ENCODE peak calls at places on chromosomes 2 and 18, in five cellular contexts. J, I, P, R and W are unnamed samples.

GRCh38 chr2:47888581-47889280 is 17.6 kb downstream of the FBXO11 start:
- DNase-seq in R (no peak), P (no peak), J (no peak), I (no peak), W (no peak)

GRCh38 chr18:57447154-57447621 is 12.0 kb downstream of the ONECUT2 start:
- DNase-seq in J (peak; percentile 50), P (no peak), I (no peak), R (peak; percentile 31), W (peak; percentile 21)

GRCh38 chr2:162197095-162197825 is 45.2 kb upstream of the GCG start:
- DNase-seq in R (peak; percentile 76), J (no peak), P (no peak), I (no peak), W (no peak)

GRCh38 chr2:170733821-170734600 is 18.9 kb downstream of the SP5 start:
- DNase-seq in J (no peak), I (no peak), R (no peak), P (no peak), W (no peak)

GRCh38 chr18:23135679-23136325 is 517 bp downstream of the CABLES1 start:
- DNase-seq in I (peak; percentile 50), P (peak; percentile 56), J (peak; percentile 45), R (peak; percentile 57), W (no peak)

GRCh38 chr2:181106229-181106628 is 125.8 kb downstream of the UBE2E3 start:
- DNase-seq in I (peak; percentile 34), P (no peak), R (peak; percentile 27), J (no peak), W (no peak)

GRCh38 chr2:223918671-223919134 is 26.4 kb downstream of the WDFY1 start:
- DNase-seq in P (no peak), R (no peak), I (no peak), J (no peak), W (no peak)

GRCh38 chr2:60998628-60999545 is 18.6 kb upstream of the PEX13 start:
- DNase-seq in J (peak; percentile 11), P (peak; percentile 47), I (peak; percentile 63), R (peak; percentile 43), W (peak; percentile 37)

GRCh38 chr2:204885747-204886146 is 340.5 kb downstream of the PARD3B start:
- DNase-seq in J (no peak), P (no peak), I (peak; percentile 39), R (no peak), W (peak; percentile 3)

GRCh38 chr18:8496186-8496585 is 113.1 kb upstream of the RAB12 start:
- DNase-seq in P (no peak), R (no peak), J (no peak), I (no peak), W (no peak)

GRCh38 chr2:168697668-168698121 is 104.7 kb upstream of the NOSTRIN start:
- DNase-seq in J (peak; percentile 56), P (no peak), R (no peak), I (no peak), W (peak; percentile 20)

GRCh38 chr2:3266727-3267548 is 110.7 kb downstream of the EIPR1 start:
- DNase-seq in P (no peak), J (no peak), I (no peak), R (no peak), W (no peak)

GRCh38 chr2:205748660-205749059 is 66.4 kb downstream of the NRP2 start:
- DNase-seq in R (no peak), P (peak; percentile 43), J (peak; percentile 83), I (no peak), W (peak; percentile 78)

GRCh38 chr18:52275817-52276216 is 64.2 kb upstream of the DCC start:
- DNase-seq in J (no peak), R (no peak), P (no peak), I (peak; percentile 23), W (no peak)

GRCh38 chr2:219497495-219498279 is 1.0 kb upstream of the GMPPA start:
- DNase-seq in P (peak; percentile 54), J (peak; percentile 75), I (no peak), R (peak; percentile 91), W (peak; percentile 66)

GRCh38 chr18:13375302-13376255 is 157.0 kb downstream of the LDLRAD4 start:
- DNase-seq in P (no peak), R (peak; percentile 90), J (peak; percentile 92), I (no peak), W (peak; percentile 89)

GRCh38 chr2:15640291-15640711 is 48.6 kb downstream of the DDX1 start:
- DNase-seq in R (peak; percentile 63), J (peak; percentile 73), P (no peak), I (no peak), W (peak; percentile 90)

GRCh38 chr2:77397763-77398162 is 124.4 kb downstream of the LRRTM4 start:
- DNase-seq in R (no peak), J (peak; percentile 6), I (no peak), P (no peak), W (peak; percentile 14)

GRCh38 chr18:41326311-41326710 is 628.7 kb upstream of the PIK3C3 start:
- DNase-seq in J (no peak), R (no peak), P (no peak), I (no peak), W (peak; percentile 81)

GRCh38 chr2:108316194-108316880 is 27.6 kb downstream of the SULT1C2 start:
- DNase-seq in R (no peak), P (no peak), J (no peak), I (no peak), W (no peak)

GRCh38 chr18:48007955-48008701 is 77.7 kb upstream of the SMAD2 start:
- DNase-seq in R (peak; percentile 62), J (peak; percentile 74), P (peak; percentile 64), I (peak; percentile 73), W (no peak)

GRCh38 chr2:157840568-157841156 is 35.5 kb downstream of the ACVR1 start:
- DNase-seq in J (no peak), R (no peak), P (peak; percentile 58), I (no peak), W (no peak)

GRCh38 chr18:49839012-49839411 is 25.7 kb upstream of the ACAA2 start:
- DNase-seq in R (peak; percentile 71), J (no peak), P (no peak), I (no peak), W (no peak)

GRCh38 chr2:45394216-45394615 is 216.9 kb downstream of the SRBD1 start:
- DNase-seq in J (no peak), P (no peak), R (no peak), I (no peak), W (no peak)

GRCh38 chr2:176105727-176106635 is 1.1 kb upstream of the HOXD11 start:
- DNase-seq in P (no peak), R (peak; percentile 23), J (no peak), I (no peak), W (no peak)

GRCh38 chr2:98915751-98916358 is 20.2 kb downstream of the CRACDL start:
- DNase-seq in J (peak; percentile 55), R (no peak), P (no peak), I (no peak), W (peak; percentile 67)

GRCh38 chr2:101766871-101767739 is 69.6 kb downstream of the MAP4K4 start:
- DNase-seq in I (peak; percentile 15), R (peak; percentile 95), J (peak; percentile 90), P (no peak), W (peak; percentile 92)

GRCh38 chr2:12824771-12825363 is 108.1 kb downstream of the TRIB2 start:
- DNase-seq in R (no peak), J (no peak), P (no peak), I (peak; percentile 39), W (no peak)

GRCh38 chr2:204776781-204777559 is 231.7 kb downstream of the PARD3B start:
- DNase-seq in P (no peak), J (no peak), R (peak; percentile 44), I (no peak), W (peak; percentile 3)

GRCh38 chr2:69125816-69126215 is 112.8 kb downstream of the ANTXR1 start:
- DNase-seq in P (no peak), R (no peak), I (no peak), J (no peak), W (no peak)

GRCh38 chr2:102736174-102736606 is 25.6 kb upstream of the TMEM182 start:
- DNase-seq in R (peak; percentile 33), I (peak; percentile 31), P (peak; percentile 41), J (peak; percentile 37), W (no peak)

GRCh38 chr2:176753752-176754474 is 458.7 kb upstream of the HNRNPA3 start:
- DNase-seq in R (no peak), P (no peak), J (no peak), I (peak; percentile 1), W (no peak)

GRCh38 chr2:200301953-200302628 is 4.4 kb upstream of the SPATS2L start:
- DNase-seq in J (no peak), R (peak; percentile 43), I (no peak), P (no peak), W (peak; percentile 33)

GRCh38 chr2:234494361-234495075 is 2.4 kb downstream of the ARL4C start:
- DNase-seq in I (peak; percentile 27), R (no peak), P (peak; percentile 59), J (peak; percentile 61), W (peak; percentile 62)

GRCh38 chr2:190443778-190444481 is 35.8 kb downstream of the MFSD6 start:
- DNase-seq in I (no peak), J (peak; percentile 20), P (no peak), R (no peak), W (no peak)

GRCh38 chr18:42706618-42707017 is 408.9 kb downstream of the RIT2 start:
- DNase-seq in I (peak; percentile 93), P (peak; percentile 83), R (no peak), J (no peak), W (peak; percentile 46)